ENCODE peak calls at places on chromosomes 6 and 20, in six cellular contexts. G, A, L, I, T and Q are unnamed samples.

GRCh38 chr6:132456700-132457143 is 55.4 kb upstream of the MOXD1 start:
- DNase-seq in G (no peak), A (no peak), L (no peak), I (no peak), T (no peak), Q (no peak)

GRCh38 chr6:20703049-20703448 is 168.8 kb downstream of the CDKAL1 start:
- DNase-seq in G (no peak), A (no peak), L (no peak), I (no peak), T (no peak), Q (no peak)

GRCh38 chr20:11880694-11881093 is 37.0 kb upstream of the BTBD3 start:
- DNase-seq in G (no peak), A (no peak), L (no peak), I (no peak), T (no peak), Q (peak; percentile 81)

GRCh38 chr20:15784020-15784419 is 789.2 kb downstream of the KIF16B start:
- DNase-seq in G (no peak), A (no peak), L (no peak), I (no peak), T (no peak), Q (no peak)

GRCh38 chr6:139369568-139370046 is 4.8 kb downstream of the CITED2 start:
- DNase-seq in G (peak; percentile 46), A (no peak), L (no peak), I (peak; percentile 80), T (no peak), Q (no peak)

GRCh38 chr6:133705731-133706130 is 183.2 kb upstream of the TCF21 start:
- DNase-seq in G (no peak), A (no peak), L (no peak), I (peak; percentile 82), T (no peak), Q (peak; percentile 36)

GRCh38 chr20:52833901-52834300 is 138.3 kb upstream of the TSHZ2 start:
- DNase-seq in G (peak; percentile 19), A (no peak), L (no peak), I (no peak), T (no peak), Q (no peak)

GRCh38 chr6:33636655-33637054 is 15.5 kb downstream of the ITPR3 start:
- DNase-seq in G (no peak), A (no peak), L (no peak), I (no peak), T (no peak), Q (no peak)

GRCh38 chr6:32963870-32964269 is 4.5 kb upstream of the BRD2 start:
- DNase-seq in G (no peak), A (no peak), L (no peak), I (no peak), T (no peak), Q (no peak)

GRCh38 chr6:55496201-55496600 is 82.8 kb downstream of the HMGCLL1 start:
- DNase-seq in G (no peak), A (no peak), L (no peak), I (no peak), T (no peak), Q (peak; percentile 49)

GRCh38 chr6:7914991-7915789 is 4.6 kb upstream of the TXNDC5 start:
- DNase-seq in G (no peak), A (no peak), L (peak; percentile 84), I (peak; percentile 37), T (no peak), Q (no peak)

GRCh38 chr6:143579703-143580102 is 68.2 kb upstream of the FUCA2 start:
- DNase-seq in G (no peak), A (no peak), L (peak; percentile 74), I (peak; percentile 95), T (no peak), Q (peak; percentile 81)

GRCh38 chr20:2124632-2125131 is 23.1 kb downstream of the STK35 start:
- DNase-seq in G (no peak), A (no peak), L (peak; percentile 64), I (no peak), T (no peak), Q (no peak)

GRCh38 chr6:80690611-80691090 is 584.2 kb downstream of the BCKDHB start:
- DNase-seq in G (no peak), A (no peak), L (no peak), I (peak; percentile 51), T (no peak), Q (no peak)

GRCh38 chr6:149484733-149485700 is at the start of gene ZC3H12D:
- DNase-seq in G (peak; percentile 76), A (no peak), L (peak; percentile 84), I (peak; percentile 33), T (peak; percentile 79), Q (no peak)

GRCh38 chr20:23257106-23257761 is 93.4 kb upstream of the NXT1 start:
- DNase-seq in G (no peak), A (no peak), L (no peak), I (peak; percentile 27), T (no peak), Q (no peak)

GRCh38 chr20:21701171-21701876 is 4.1 kb upstream of the PAX1 start:
- DNase-seq in G (no peak), A (no peak), L (no peak), I (no peak), T (no peak), Q (no peak)
- H3K27me3 ChIP-seq in G (no peaks in the 10 kb centered on the region), A (peaks cover 89% of the 10 kb centered on the region), L (peaks cover 19% of the 10 kb centered on the region), I (peaks cover 40% of the 10 kb centered on the region), T (peaks cover 3% of the 10 kb centered on the region), Q (peaks cover 91% of the 10 kb centered on the region)

GRCh38 chr20:10639762-10640556 is 33.8 kb downstream of the JAG1 start:
- DNase-seq in G (no peak), A (no peak), L (peak; percentile 72), I (no peak), T (no peak), Q (no peak)
- H3K27me3 ChIP-seq in G (no peaks in the 10 kb centered on the region), A (no peaks in the 10 kb centered on the region), L (no peaks in the 10 kb centered on the region), I (no peaks in the 10 kb centered on the region), T (no peaks in the 10 kb centered on the region), Q (no peaks in the 10 kb centered on the region)

DNA sequence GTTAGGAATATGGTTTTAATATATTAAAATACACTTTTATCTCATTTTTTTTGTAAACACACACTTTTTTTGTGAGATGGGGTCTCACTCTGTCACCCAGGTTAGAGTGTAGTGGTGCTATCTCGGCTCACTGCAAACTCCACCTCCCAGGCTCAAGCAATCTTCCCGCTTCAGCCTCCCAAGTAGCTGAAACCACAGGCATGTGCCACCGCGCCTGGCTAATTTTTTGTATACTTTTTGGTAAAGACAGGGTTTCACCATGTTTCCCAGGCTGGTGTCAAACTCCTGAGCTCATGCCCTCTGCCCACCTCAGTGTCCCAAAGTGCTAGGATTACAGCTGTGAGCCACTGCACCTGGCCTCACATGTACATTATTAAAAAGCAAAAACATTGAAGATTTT is 10.8 kb downstream of the IPCEF1 start:
- DNase-seq in G (no peak), A (no peak), L (no peak), I (no peak), T (no peak), Q (no peak)
- H3K27me3 ChIP-seq in G (no peaks in the 10 kb centered on the region), A (no peaks in the 10 kb centered on the region), L (no peaks in the 10 kb centered on the region), I (no peaks in the 10 kb centered on the region), T (no peaks in the 10 kb centered on the region), Q (no peaks in the 10 kb centered on the region)

GRCh38 chr6:160348209-160348551 is at the start of gene SLC22A3:
- DNase-seq in G (peak; percentile 28), A (no peak), L (peak; percentile 74), I (no peak), T (no peak), Q (no peak)
- H3K27me3 ChIP-seq in G (no peaks in the 10 kb centered on the region), A (peaks cover 18% of the 10 kb centered on the region), L (no peaks in the 10 kb centered on the region), I (peaks cover 24% of the 10 kb centered on the region), T (peaks cover 3% of the 10 kb centered on the region), Q (no peaks in the 10 kb centered on the region)

DNA sequence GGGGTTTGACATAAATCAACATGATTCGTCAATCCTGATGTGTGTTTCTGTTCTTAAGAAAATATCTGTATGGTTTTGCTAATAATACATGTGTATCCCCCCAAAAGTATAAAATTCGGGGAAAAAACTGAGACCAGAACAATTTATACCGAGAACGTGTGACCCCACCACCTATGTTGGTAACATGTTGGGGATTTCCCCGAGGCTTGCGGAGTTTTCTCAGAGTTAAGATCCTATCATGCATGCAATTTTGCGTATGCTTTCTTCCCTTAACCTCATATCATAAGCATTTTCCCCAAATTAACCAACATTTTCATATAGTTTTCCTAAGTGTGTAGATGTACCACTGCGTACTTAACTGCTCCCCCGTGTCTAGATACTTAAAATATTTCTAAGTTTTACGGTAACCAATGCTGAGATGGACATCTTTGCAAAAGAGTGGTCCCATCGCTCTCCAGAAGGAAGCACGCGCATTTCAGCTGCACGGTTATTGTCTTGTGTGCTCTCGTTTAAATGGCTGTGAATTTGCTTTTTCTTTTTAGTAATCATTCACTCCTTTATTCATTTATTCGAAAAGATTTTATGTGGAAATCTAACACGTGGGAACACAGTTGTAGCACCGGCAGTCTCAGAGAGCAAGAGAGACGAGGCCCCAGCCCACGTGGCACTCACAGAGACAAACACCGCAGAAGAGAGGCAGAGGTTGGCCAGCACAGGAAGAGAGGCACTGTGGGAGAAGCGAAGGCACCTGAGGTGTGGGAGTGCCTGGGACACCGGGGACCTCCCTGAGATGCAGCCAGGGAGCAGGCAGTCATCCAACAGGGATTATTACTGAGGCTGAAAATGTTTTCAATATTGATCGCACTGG is 13.2 kb upstream of the IRF4 start:
- DNase-seq in G (no peak), A (no peak), L (peak; percentile 43), I (no peak), T (no peak), Q (no peak)
- H3K27me3 ChIP-seq in G (no peaks in the 10 kb centered on the region), A (no peaks in the 10 kb centered on the region), L (no peaks in the 10 kb centered on the region), I (peaks cover 36% of the 10 kb centered on the region), T (peaks cover 4% of the 10 kb centered on the region), Q (peaks cover 14% of the 10 kb centered on the region)

DNA sequence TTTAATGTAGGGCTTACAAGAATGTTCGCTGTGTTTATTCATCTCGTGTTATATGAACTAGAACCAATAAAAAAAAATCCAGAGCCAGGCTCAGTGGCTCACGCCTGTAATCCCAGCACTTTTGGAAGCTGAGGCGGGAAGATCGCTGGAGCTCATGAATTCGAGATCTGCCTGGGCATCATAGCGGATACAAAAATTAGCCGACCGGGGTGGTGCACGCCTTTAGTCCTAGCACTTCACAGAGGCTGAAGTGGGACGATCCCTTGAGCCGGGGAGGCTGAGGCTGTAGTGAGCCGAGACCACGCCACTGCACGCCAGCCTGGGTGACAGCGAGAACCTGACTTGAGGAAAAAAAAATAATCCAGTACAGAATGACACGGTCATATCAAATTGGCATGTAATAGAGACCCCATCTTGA is 46.2 kb downstream of the OR2B2 start:
- DNase-seq in G (peak; percentile 60), A (no peak), L (no peak), I (no peak), T (no peak), Q (no peak)
- H3K27me3 ChIP-seq in G (no peaks in the 10 kb centered on the region), A (no peaks in the 10 kb centered on the region), L (peaks cover 14% of the 10 kb centered on the region), I (no peaks in the 10 kb centered on the region), T (no peaks in the 10 kb centered on the region), Q (no peaks in the 10 kb centered on the region)

GRCh38 chr6:127519469-127519785 is 292 bp upstream of the MTCL3 start:
- DNase-seq in G (no peak), A (no peak), L (no peak), I (no peak), T (no peak), Q (no peak)
- H3K27me3 ChIP-seq in G (peaks cover 1% of the 10 kb centered on the region), A (peaks cover under 1% of the 10 kb centered on the region), L (peaks cover 6% of the 10 kb centered on the region), I (peaks cover 3% of the 10 kb centered on the region), T (peaks cover 19% of the 10 kb centered on the region), Q (peaks cover 87% of the 10 kb centered on the region)